ENCODE peak calls at places on chromosomes 2 and 18, in eight cellular contexts. B is ELR; U is colonic mucosa; K is type B pancreatic cell; N is endothelial cell; X is AG08396; J is neuronal stem cell; E is stimulated activated CD8-positive, alpha-beta memory T cell treated with anti-CD3 and anti-CD28 coated beads, Interleukin-7, amount 100 ng/mL, for 24 hours. C is an unnamed sample.

GRCh38 chr2:101759162-101759561 is 61.7 kb downstream of the MAP4K4 start:
- DNase-seq in B (peak), U (no peak), K (no peak), N (peak), X (peak), J (no peak), E (no peak), C (peak)

GRCh38 chr2:23859983-23860382 is 66.9 kb downstream of the ATAD2B start:
- DNase-seq in B (peak), U (no peak), K (no peak), N (no peak), X (no peak), J (no peak), E (no peak), C (peak)

GRCh38 chr18:50372743-50373142 is 2.1 kb upstream of the SKA1 start:
- DNase-seq in B (no peak), U (no peak), K (no peak), N (no peak), X (no peak), J (no peak), E (no peak), C (no peak)

GRCh38 chr2:109176928-109177327 is 47.9 kb downstream of the SH3RF3 start:
- DNase-seq in B (no peak), U (no peak), K (no peak), N (no peak), X (no peak), J (no peak), E (no peak), C (no peak)

GRCh38 chr2:28117104-28117596 is 226.6 kb downstream of the BABAM2 start:
- DNase-seq in B (no peak), U (no peak), K (no peak), N (no peak), X (no peak), J (no peak), E (no peak), C (no peak)

GRCh38 chr2:233964581-233964980 is 47.4 kb downstream of the TRPM8 start:
- DNase-seq in B (peak), U (no peak), K (no peak), N (no peak), X (no peak), J (no peak), E (no peak), C (peak)

GRCh38 chr2:13462464-13462863 is 745.7 kb downstream of the TRIB2 start:
- DNase-seq in B (no peak), U (no peak), K (no peak), N (no peak), X (no peak), J (no peak), E (no peak), C (no peak)

GRCh38 chr2:160411955-160412354 is 81.7 kb downstream of the RBMS1 start:
- DNase-seq in B (no peak), U (no peak), K (no peak), N (no peak), X (no peak), J (no peak), E (no peak), C (no peak)

GRCh38 chr2:225008935-225009334 is 33.3 kb downstream of the DOCK10 start:
- DNase-seq in B (peak), U (peak), K (no peak), N (peak), X (no peak), J (no peak), E (no peak), C (no peak)

GRCh38 chr18:68391801-68392200 is 323.1 kb downstream of the TMX3 start:
- DNase-seq in B (peak), U (no peak), K (no peak), N (no peak), X (no peak), J (no peak), E (no peak), C (no peak)

GRCh38 chr18:73782405-73782804 is 365.2 kb downstream of the FBXO15 start:
- DNase-seq in B (no peak), U (no peak), K (no peak), N (no peak), X (no peak), J (no peak), E (no peak), C (no peak)

GRCh38 chr2:145874466-145874865 is 1354.5 kb upstream of the ZEB2 start:
- DNase-seq in B (peak), U (no peak), K (no peak), N (no peak), X (peak), J (no peak), E (no peak), C (peak)

GRCh38 chr2:127893033-127893432 is 7.3 kb upstream of the AMMECR1L start:
- DNase-seq in B (no peak), U (no peak), K (no peak), N (no peak), X (no peak), J (no peak), E (no peak), C (no peak)

GRCh38 chr2:73156539-73157124 is 43.9 kb upstream of the RAB11FIP5 start:
- DNase-seq in B (peak), U (peak), K (no peak), N (peak), X (peak), J (peak), E (no peak), C (peak)

GRCh38 chr18:79975985-79976680 is 11.7 kb downstream of the HSBP1L1 start:
- DNase-seq in B (no peak), U (no peak), K (no peak), N (no peak), X (no peak), J (no peak), E (no peak), C (no peak)

GRCh38 chr2:225670111-225670974 is 270.8 kb downstream of the NYAP2 start:
- DNase-seq in B (peak), U (no peak), K (no peak), N (no peak), X (peak), J (no peak), E (no peak), C (peak)

GRCh38 chr2:9235388-9236344 is 29.1 kb downstream of the ASAP2 start:
- DNase-seq in B (peak), U (no peak), K (no peak), N (no peak), X (no peak), J (no peak), E (no peak), C (peak)

GRCh38 chr2:223811757-223812156 is 25.6 kb downstream of the AP1S3 start:
- DNase-seq in B (no peak), U (no peak), K (no peak), N (no peak), X (no peak), J (no peak), E (no peak), C (no peak)

GRCh38 chr2:25851740-25852503 is 26.4 kb downstream of the ASXL2 start:
- DNase-seq in B (peak), U (peak), K (no peak), N (peak), X (peak), J (peak), E (no peak), C (peak)

C was measured in EL.